ENCODE peak calls at places on chromosome 11, in ten cellular contexts. One of them, this sample, is unnamed.

GRCh38 chr11:12765428-12765827 is 91.2 kb downstream of the TEAD1 start:
- DNase-seq in MCF 10A: no peak
- DNase-seq in OCI-LY7: peak
- DNase-seq in astrocyte of the cerebellum: no peak
- DNase-seq in brain microvascular endothelial cell: no peak
- DNase-seq in astrocyte of the spinal cord: peak
- DNase-seq in neural crest cell: no peak
- DNase-seq in AG10803: peak
- DNase-seq in AG09319: no peak
- DNase-seq in BJ: no peak
- DNase-seq in this sample: no peak

GRCh38 chr11:80586464-80586863 is 1145.6 kb upstream of the TENM4 start:
- DNase-seq in AG09319: no peak
- DNase-seq in OCI-LY7: no peak
- DNase-seq in BJ: no peak
- DNase-seq in MCF 10A: no peak
- DNase-seq in astrocyte of the cerebellum: no peak
- DNase-seq in neural crest cell: no peak
- DNase-seq in brain microvascular endothelial cell: peak
- DNase-seq in astrocyte of the spinal cord: no peak
- DNase-seq in AG10803: no peak
- DNase-seq in this sample: no peak

GRCh38 chr11:11738370-11738769 is 103.4 kb upstream of the USP47 start:
- DNase-seq in MCF 10A: no peak
- DNase-seq in astrocyte of the spinal cord: no peak
- DNase-seq in OCI-LY7: no peak
- DNase-seq in neural crest cell: no peak
- DNase-seq in AG09319: no peak
- DNase-seq in astrocyte of the cerebellum: no peak
- DNase-seq in AG10803: no peak
- DNase-seq in brain microvascular endothelial cell: no peak
- DNase-seq in BJ: no peak
- DNase-seq in this sample: no peak

GRCh38 chr11:88175707-88176066 is 444 bp upstream of the RAB38 start:
- DNase-seq in OCI-LY7: no peak
- DNase-seq in neural crest cell: no peak
- DNase-seq in astrocyte of the cerebellum: no peak
- DNase-seq in MCF 10A: peak
- DNase-seq in BJ: no peak
- DNase-seq in AG10803: peak
- DNase-seq in astrocyte of the spinal cord: peak
- DNase-seq in AG09319: no peak
- DNase-seq in brain microvascular endothelial cell: no peak
- DNase-seq in this sample: no peak

GRCh38 chr11:46119053-46119351 is 2.3 kb downstream of the PHF21A start:
- DNase-seq in AG10803: no peak
- DNase-seq in MCF 10A: no peak
- DNase-seq in brain microvascular endothelial cell: no peak
- DNase-seq in astrocyte of the spinal cord: peak
- DNase-seq in BJ: no peak
- DNase-seq in AG09319: no peak
- DNase-seq in neural crest cell: no peak
- DNase-seq in OCI-LY7: no peak
- DNase-seq in astrocyte of the cerebellum: no peak
- DNase-seq in this sample: no peak

GRCh38 chr11:74019860-74020259 is 11.0 kb upstream of the UCP3 start:
- DNase-seq in AG10803: peak
- DNase-seq in neural crest cell: no peak
- DNase-seq in OCI-LY7: no peak
- DNase-seq in astrocyte of the cerebellum: no peak
- DNase-seq in MCF 10A: peak
- DNase-seq in brain microvascular endothelial cell: no peak
- DNase-seq in BJ: no peak
- DNase-seq in astrocyte of the spinal cord: peak
- DNase-seq in AG09319: no peak
- DNase-seq in this sample: no peak

GRCh38 chr11:746289-747175 is 732 bp upstream of the TALDO1 start:
- DNase-seq in AG09319: no peak
- DNase-seq in astrocyte of the spinal cord: peak
- DNase-seq in neural crest cell: peak
- DNase-seq in BJ: no peak
- DNase-seq in OCI-LY7: peak
- DNase-seq in brain microvascular endothelial cell: no peak
- DNase-seq in astrocyte of the cerebellum: no peak
- DNase-seq in MCF 10A: peak
- DNase-seq in AG10803: no peak
- DNase-seq in this sample: no peak

GRCh38 chr11:30314625-30315024 is 8.3 kb upstream of the ARL14EP start:
- DNase-seq in OCI-LY7: no peak
- DNase-seq in AG09319: no peak
- DNase-seq in BJ: no peak
- DNase-seq in astrocyte of the cerebellum: no peak
- DNase-seq in neural crest cell: no peak
- DNase-seq in AG10803: peak
- DNase-seq in brain microvascular endothelial cell: no peak
- DNase-seq in MCF 10A: no peak
- DNase-seq in astrocyte of the spinal cord: peak
- DNase-seq in this sample: no peak

GRCh38 chr11:125166903-125167291 is 2.3 kb downstream of the PKNOX2 start:
- DNase-seq in OCI-LY7: no peak
- DNase-seq in brain microvascular endothelial cell: no peak
- DNase-seq in AG09319: no peak
- DNase-seq in neural crest cell: no peak
- DNase-seq in MCF 10A: no peak
- DNase-seq in astrocyte of the spinal cord: peak
- DNase-seq in astrocyte of the cerebellum: no peak
- DNase-seq in AG10803: no peak
- DNase-seq in BJ: no peak
- DNase-seq in this sample: no peak

GRCh38 chr11:46200537-46201281 is 76.8 kb upstream of the CREB3L1 start:
- DNase-seq in AG10803: peak
- DNase-seq in BJ: no peak
- DNase-seq in brain microvascular endothelial cell: no peak
- DNase-seq in MCF 10A: peak
- DNase-seq in neural crest cell: no peak
- DNase-seq in AG09319: no peak
- DNase-seq in OCI-LY7: no peak
- DNase-seq in astrocyte of the spinal cord: peak
- DNase-seq in astrocyte of the cerebellum: no peak
- DNase-seq in this sample: no peak

GRCh38 chr11:77734890-77735289 is 85.6 kb downstream of the RSF1 start:
- DNase-seq in AG09319: no peak
- DNase-seq in brain microvascular endothelial cell: no peak
- DNase-seq in MCF 10A: no peak
- DNase-seq in astrocyte of the cerebellum: no peak
- DNase-seq in OCI-LY7: no peak
- DNase-seq in astrocyte of the spinal cord: no peak
- DNase-seq in BJ: no peak
- DNase-seq in neural crest cell: no peak
- DNase-seq in AG10803: no peak
- DNase-seq in this sample: no peak

GRCh38 chr11:27353593-27354358 is 9.2 kb downstream of the CCDC34 start:
- DNase-seq in BJ: no peak
- DNase-seq in neural crest cell: no peak
- DNase-seq in MCF 10A: no peak
- DNase-seq in astrocyte of the cerebellum: no peak
- DNase-seq in brain microvascular endothelial cell: no peak
- DNase-seq in AG10803: peak
- DNase-seq in astrocyte of the spinal cord: peak
- DNase-seq in OCI-LY7: no peak
- DNase-seq in AG09319: no peak
- DNase-seq in this sample: no peak

GRCh38 chr11:72750086-72750485 is 2.1 kb downstream of the ARAP1 start:
- DNase-seq in brain microvascular endothelial cell: no peak
- DNase-seq in OCI-LY7: no peak
- DNase-seq in astrocyte of the spinal cord: no peak
- DNase-seq in BJ: no peak
- DNase-seq in astrocyte of the cerebellum: no peak
- DNase-seq in AG09319: no peak
- DNase-seq in AG10803: no peak
- DNase-seq in MCF 10A: no peak
- DNase-seq in neural crest cell: peak
- DNase-seq in this sample: peak

GRCh38 chr11:87454246-87454645 is 416.5 kb downstream of the TMEM135 start:
- DNase-seq in AG10803: no peak
- DNase-seq in BJ: no peak
- DNase-seq in neural crest cell: no peak
- DNase-seq in brain microvascular endothelial cell: peak
- DNase-seq in astrocyte of the spinal cord: peak
- DNase-seq in OCI-LY7: peak
- DNase-seq in astrocyte of the cerebellum: peak
- DNase-seq in MCF 10A: peak
- DNase-seq in AG09319: no peak
- DNase-seq in this sample: no peak

GRCh38 chr11:118634435-118635236 is 27.2 kb downstream of the PHLDB1 start:
- DNase-seq in brain microvascular endothelial cell: no peak
- DNase-seq in MCF 10A: peak
- DNase-seq in BJ: no peak
- DNase-seq in OCI-LY7: no peak
- DNase-seq in AG09319: no peak
- DNase-seq in AG10803: peak
- DNase-seq in astrocyte of the spinal cord: peak
- DNase-seq in neural crest cell: no peak
- DNase-seq in astrocyte of the cerebellum: peak
- DNase-seq in this sample: peak

DNA sequence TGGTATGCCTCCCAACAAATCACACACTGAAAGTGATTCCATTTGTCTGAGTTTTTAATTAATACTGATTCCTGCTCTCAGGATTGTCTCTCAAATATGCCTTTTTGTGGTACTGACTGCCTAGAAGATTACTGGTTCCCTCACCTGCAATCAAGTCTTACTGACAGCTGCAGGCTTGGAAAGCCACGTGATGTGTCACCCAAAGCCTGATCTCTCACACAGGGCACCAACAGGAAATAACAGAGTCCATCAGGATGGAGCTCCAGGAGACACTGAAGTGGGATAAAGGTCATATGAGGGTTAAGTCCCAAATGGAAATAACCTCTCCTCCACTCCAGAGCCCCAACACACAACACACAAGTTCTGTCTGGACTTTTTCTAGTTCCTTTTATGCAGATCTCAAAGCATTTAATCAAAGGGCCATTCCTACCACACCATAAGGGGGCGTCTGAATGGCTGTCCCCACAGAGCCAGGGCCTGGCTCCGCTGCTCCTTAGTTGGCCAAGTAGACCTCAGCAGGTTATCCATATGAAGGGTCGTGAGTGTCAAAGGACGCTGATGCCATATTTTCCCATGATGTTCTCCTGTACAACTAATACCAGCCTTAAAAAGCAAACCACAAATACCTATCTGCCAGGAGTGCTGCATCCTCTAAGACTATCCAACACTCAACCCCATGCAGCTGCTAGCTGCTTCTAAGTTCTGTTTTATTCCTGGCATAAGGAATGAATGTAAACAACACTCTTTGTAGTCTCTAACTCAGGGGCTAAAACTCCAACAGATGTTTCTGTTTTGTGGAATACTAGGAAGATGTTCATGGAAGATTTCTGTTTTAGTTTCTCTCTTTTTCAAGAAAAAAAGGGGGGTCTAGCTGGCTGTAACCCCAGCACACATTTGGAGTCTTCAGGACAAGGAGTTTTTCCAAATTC is 13.0 kb downstream of the SCUBE2 start:
- DNase-seq in AG10803: peak
- DNase-seq in AG09319: no peak
- DNase-seq in brain microvascular endothelial cell: no peak
- DNase-seq in astrocyte of the spinal cord: no peak
- DNase-seq in OCI-LY7: no peak
- DNase-seq in neural crest cell: no peak
- DNase-seq in astrocyte of the cerebellum: no peak
- DNase-seq in BJ: no peak
- DNase-seq in MCF 10A: no peak
- DNase-seq in this sample: no peak
- TF ChIP-seq CTCF in AG10803: no peak
- TF ChIP-seq CTCF in AG09319: no peak
- TF ChIP-seq CTCF in brain microvascular endothelial cell: peak
- TF ChIP-seq CTCF in astrocyte of the spinal cord: no peak
- TF ChIP-seq CTCF in OCI-LY7: peak
- TF ChIP-seq CTCF in neural crest cell: no peak
- TF ChIP-seq CTCF in astrocyte of the cerebellum: peak
- TF ChIP-seq CTCF in BJ: peak
- TF ChIP-seq CTCF in MCF 10A: no peak
- TF ChIP-seq CTCF in this sample: no peak

GRCh38 chr11:76629853-76630599 is 40.5 kb downstream of the LRRC32 start:
- DNase-seq in MCF 10A: no peak
- DNase-seq in AG10803: peak
- DNase-seq in astrocyte of the cerebellum: no peak
- DNase-seq in brain microvascular endothelial cell: no peak
- DNase-seq in astrocyte of the spinal cord: no peak
- DNase-seq in BJ: no peak
- DNase-seq in neural crest cell: no peak
- DNase-seq in AG09319: no peak
- DNase-seq in OCI-LY7: no peak
- DNase-seq in this sample: no peak
- TF ChIP-seq CTCF in MCF 10A: no peak
- TF ChIP-seq CTCF in AG10803: peak
- TF ChIP-seq CTCF in astrocyte of the cerebellum: no peak
- TF ChIP-seq CTCF in brain microvascular endothelial cell: peak
- TF ChIP-seq CTCF in astrocyte of the spinal cord: no peak
- TF ChIP-seq CTCF in BJ: peak
- TF ChIP-seq CTCF in neural crest cell: no peak
- TF ChIP-seq CTCF in AG09319: no peak
- TF ChIP-seq CTCF in OCI-LY7: no peak
- TF ChIP-seq CTCF in this sample: no peak

GRCh38 chr11:93089474-93090102 is 108.2 kb downstream of the SLC36A4 start:
- DNase-seq in astrocyte of the cerebellum: peak
- DNase-seq in astrocyte of the spinal cord: peak
- DNase-seq in MCF 10A: peak
- DNase-seq in OCI-LY7: peak
- DNase-seq in brain microvascular endothelial cell: peak
- DNase-seq in BJ: no peak
- DNase-seq in AG10803: peak
- DNase-seq in neural crest cell: no peak
- DNase-seq in AG09319: peak
- DNase-seq in this sample: no peak
- TF ChIP-seq CTCF in astrocyte of the cerebellum: peak
- TF ChIP-seq CTCF in astrocyte of the spinal cord: peak
- TF ChIP-seq CTCF in MCF 10A: no peak
- TF ChIP-seq CTCF in OCI-LY7: peak
- TF ChIP-seq CTCF in brain microvascular endothelial cell: peak
- TF ChIP-seq CTCF in BJ: peak
- TF ChIP-seq CTCF in AG10803: peak
- TF ChIP-seq CTCF in neural crest cell: peak
- TF ChIP-seq CTCF in AG09319: peak
- TF ChIP-seq CTCF in this sample: peak

DNA sequence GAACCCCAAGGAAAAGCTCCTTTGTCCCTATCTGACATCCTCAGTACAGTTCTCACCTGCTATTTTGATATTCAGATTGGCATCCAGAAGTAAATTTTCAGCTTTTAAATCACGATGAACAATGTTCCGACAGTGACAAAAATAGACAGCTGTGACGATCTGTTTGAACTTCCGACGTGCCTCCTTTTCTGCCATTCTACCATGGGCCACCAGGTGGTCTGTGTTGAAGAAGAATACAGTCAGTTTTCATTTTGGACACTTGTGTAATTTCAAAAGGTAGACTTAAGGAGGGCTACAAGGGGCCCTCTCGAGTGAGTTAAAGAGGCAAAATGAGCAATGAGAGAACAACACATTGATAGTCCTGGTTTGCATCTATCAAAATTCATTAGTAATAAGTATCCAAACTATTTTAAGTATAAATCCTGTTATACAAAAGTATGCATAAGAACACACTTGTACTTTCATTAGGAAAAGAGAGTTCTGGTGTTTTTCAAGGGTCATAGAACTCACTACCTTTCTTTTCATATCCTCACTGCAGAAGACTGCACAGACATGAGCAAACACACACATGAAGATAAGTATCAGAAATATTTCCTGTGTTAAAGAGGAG is 89.8 kb upstream of the APOA1 start:
- DNase-seq in astrocyte of the spinal cord: no peak
- DNase-seq in BJ: no peak
- DNase-seq in OCI-LY7: peak
- DNase-seq in AG10803: no peak
- DNase-seq in neural crest cell: peak
- DNase-seq in brain microvascular endothelial cell: peak
- DNase-seq in astrocyte of the cerebellum: no peak
- DNase-seq in AG09319: no peak
- DNase-seq in MCF 10A: peak
- DNase-seq in this sample: no peak
- TF ChIP-seq CTCF in astrocyte of the spinal cord: peak
- TF ChIP-seq CTCF in BJ: peak
- TF ChIP-seq CTCF in OCI-LY7: peak
- TF ChIP-seq CTCF in AG10803: peak
- TF ChIP-seq CTCF in neural crest cell: peak
- TF ChIP-seq CTCF in brain microvascular endothelial cell: peak
- TF ChIP-seq CTCF in astrocyte of the cerebellum: peak
- TF ChIP-seq CTCF in AG09319: peak
- TF ChIP-seq CTCF in MCF 10A: peak
- TF ChIP-seq CTCF in this sample: peak

This sample was measured in progenitor cell of endocrine pancreas.